ENCODE peak calls at places on chromosomes 4 and X, in six cellular contexts. H, V, K, T, E and A are unnamed samples.

GRCh38 chr4:184843984-184844554 is 18.3 kb upstream of the ACSL1 start:
- DNase-seq in H (no peak), V (no peak), K (no peak), T (no peak), E (no peak), A (no peak)

GRCh38 chrX:3697701-3698279 is 15.7 kb downstream of the PRKX start:
- DNase-seq in H (no peak), V (no peak), K (no peak), T (no peak), E (peak; percentile 50), A (no peak)

GRCh38 chrX:48940404-48940955 is 16.9 kb downstream of the OTUD5 start:
- DNase-seq in H (no peak), V (no peak), K (no peak), T (no peak), E (no peak), A (no peak)

GRCh38 chr4:170243662-170244288 is 154.0 kb upstream of the AADAT start:
- DNase-seq in H (no peak), V (no peak), K (no peak), T (no peak), E (no peak), A (no peak)

GRCh38 chr4:139163806-139164206 is 13.2 kb downstream of the ELF2 start:
- DNase-seq in H (no peak), V (no peak), K (no peak), T (no peak), E (no peak), A (no peak)

GRCh38 chrX:47749185-47749967 is 87.3 kb upstream of the ZNF81 start:
- DNase-seq in H (no peak), V (no peak), K (peak; percentile 54), T (no peak), E (no peak), A (no peak)

GRCh38 chrX:46624090-46624786 is 50.7 kb downstream of the CHST7 start:
- DNase-seq in H (no peak), V (no peak), K (no peak), T (no peak), E (no peak), A (no peak)

GRCh38 chrX:721354-721753 is 90.8 kb downstream of the SHOX start:
- DNase-seq in H (no peak), V (no peak), K (no peak), T (no peak), E (no peak), A (no peak)

GRCh38 chrX:48540015-48540350 is 469 bp downstream of the TBC1D25 start:
- DNase-seq in H (no peak), V (peak; percentile 74), K (no peak), T (no peak), E (no peak), A (no peak)

GRCh38 chrX:142819461-142819860 is 206.3 kb upstream of the SPANXN4 start:
- DNase-seq in H (no peak), V (no peak), K (no peak), T (no peak), E (no peak), A (no peak)

GRCh38 chr4:106659386-106659785 is 290.8 kb upstream of the GIMD1 start:
- DNase-seq in H (no peak), V (no peak), K (no peak), T (no peak), E (no peak), A (no peak)

GRCh38 chrX:1246816-1247215 is 21.8 kb upstream of the CSF2RA start:
- DNase-seq in H (peak; percentile 75), V (peak; percentile 76), K (peak; percentile 24), T (peak; percentile 0), E (peak; percentile 66), A (no peak)

GRCh38 chr4:147590249-147590920 is 26.8 kb upstream of the TMEM184C start:
- DNase-seq in H (peak; percentile 52), V (peak; percentile 75), K (peak; percentile 79), T (no peak), E (peak; percentile 68), A (peak; percentile 58)

GRCh38 chr4:14196141-14196540 is 568.6 kb upstream of the BOD1L1 start:
- DNase-seq in H (no peak), V (peak; percentile 78), K (peak; percentile 20), T (no peak), E (peak; percentile 32), A (peak; percentile 37)

GRCh38 chr4:119025916-119026661 is 109.5 kb upstream of the MYOZ2 start:
- DNase-seq in H (no peak), V (no peak), K (peak; percentile 59), T (no peak), E (peak; percentile 64), A (no peak)

GRCh38 chrX:22196151-22196550 is 76.6 kb upstream of the CBLL2 start:
- DNase-seq in H (no peak), V (no peak), K (no peak), T (no peak), E (no peak), A (no peak)

GRCh38 chr4:99679204-99679603 is 21.6 kb upstream of the C4orf54 start:
- DNase-seq in H (peak; percentile 74), V (peak; percentile 94), K (peak; percentile 68), T (no peak), E (no peak), A (no peak)

GRCh38 chr4:184514121-184514988 is 40.0 kb upstream of the IRF2 start:
- DNase-seq in H (peak; percentile 56), V (no peak), K (no peak), T (peak; percentile 5), E (peak; percentile 60), A (no peak)

GRCh38 chrX:76253432-76253831 is 80.6 kb downstream of the PBDC1 start:
- DNase-seq in H (no peak), V (peak; percentile 43), K (peak; percentile 18), T (no peak), E (no peak), A (peak; percentile 4)

GRCh38 chr4:119266153-119266552 is 53.6 kb downstream of the USP53 start:
- DNase-seq in H (no peak), V (no peak), K (no peak), T (no peak), E (no peak), A (no peak)

GRCh38 chr4:127782025-127782274 is 172 bp upstream of the HSPA4L start:
- DNase-seq in H (no peak), V (no peak), K (peak; percentile 88), T (no peak), E (peak; percentile 69), A (peak; percentile 54)

GRCh38 chr4:127781303-127782024 is 658 bp upstream of the HSPA4L start:
- DNase-seq in H (peak; percentile 70), V (peak; percentile 5), K (peak; percentile 37), T (no peak), E (peak; percentile 48), A (no peak)

GRCh38 chr4:127782275-127783025 is at the start of gene HSPA4L:
- DNase-seq in H (peak; percentile 91), V (peak; percentile 90), K (no peak), T (no peak), E (peak; percentile 41), A (no peak)

GRCh38 chr4:127783026-127783769 is 1.1 kb downstream of the HSPA4L start:
- DNase-seq in H (peak; percentile 57), V (peak; percentile 13), K (peak; percentile 79), T (peak; percentile 10), E (peak; percentile 70), A (no peak)

GRCh38 chr4:127783971-127784519 is 1.9 kb downstream of the HSPA4L start:
- DNase-seq in H (no peak), V (no peak), K (no peak), T (no peak), E (no peak), A (no peak)
- H3K27ac ChIP-seq in H (peak overlapping the region; percentile 31), V (no peak overlapping the region), K (no peak overlapping the region), T (peak overlapping the region; percentile 87), E (peak overlapping the region; percentile 87), A (no peak overlapping the region)

GRCh38 chr4:33255507-33255906 is 2535.3 kb downstream of the PCDH7 start:
- DNase-seq in H (no peak), V (no peak), K (no peak), T (no peak), E (no peak), A (no peak)
- H3K4me1 ChIP-seq in H (no peaks in the 10 kb centered on the region), V (no peaks in the 10 kb centered on the region), K (no peaks in the 10 kb centered on the region), T (no peaks in the 10 kb centered on the region), E (no peaks in the 10 kb centered on the region), A (no peaks in the 10 kb centered on the region)

GRCh38 chrX:39613997-39614679 is 483.6 kb downstream of the BCOR start:
- DNase-seq in H (no peak), V (no peak), K (no peak), T (no peak), E (no peak), A (peak; percentile 20)
- H3K4me3 ChIP-seq in H (peak overlapping the region; percentile 54), V (peak overlapping the region; percentile 35), K (peak overlapping the region; percentile 2), T (peak overlapping the region; percentile 32), E (peak overlapping the region; percentile 18), A (peak overlapping the region; percentile 12)

GRCh38 chr4:78529569-78530209 is 21.9 kb upstream of the ANXA3 start:
- DNase-seq in H (no peak), V (no peak), K (no peak), T (no peak), E (no peak), A (no peak)
- H3K27ac ChIP-seq in H (no peak overlapping the region), V (no peak overlapping the region), K (no peak overlapping the region), T (no peak overlapping the region), E (no peak overlapping the region), A (no peak overlapping the region)

GRCh38 chr4:76208005-76208765 is 5.4 kb downstream of the SCARB2 start:
- DNase-seq in H (peak; percentile 88), V (no peak), K (peak; percentile 73), T (no peak), E (peak; percentile 91), A (no peak)
- H3K4me1 ChIP-seq in H (peaks cover 78% of the 10 kb centered on the region), V (peaks cover 19% of the 10 kb centered on the region), K (peaks cover 19% of the 10 kb centered on the region), T (peaks cover 97% of the 10 kb centered on the region), E (peaks cover 57% of the 10 kb centered on the region), A (peaks cover 2% of the 10 kb centered on the region)

DNA sequence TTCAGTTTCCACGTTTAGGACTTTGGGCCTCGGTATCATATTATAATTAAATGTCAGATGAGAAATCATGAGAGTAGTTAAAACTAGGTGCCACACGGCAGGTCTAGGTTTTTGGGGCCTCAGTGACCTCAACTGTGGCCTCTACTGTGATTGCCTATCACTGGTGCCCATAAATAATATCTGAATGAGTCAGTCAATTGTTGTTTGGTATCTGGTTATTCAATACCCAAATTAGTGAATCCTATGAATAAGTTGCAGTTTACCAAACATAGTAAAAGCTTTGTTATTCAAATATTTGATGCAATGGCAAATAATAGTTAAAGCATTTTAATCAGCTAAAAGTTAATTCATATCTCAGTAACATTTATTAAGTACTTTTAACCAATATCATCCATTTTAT is 188.8 kb downstream of the PPP3CA start:
- DNase-seq in H (no peak), V (no peak), K (no peak), T (no peak), E (no peak), A (no peak)
- H3K4me3 ChIP-seq in H (no peak overlapping the region), V (no peak overlapping the region), K (no peak overlapping the region), T (no peak overlapping the region), E (no peak overlapping the region), A (no peak overlapping the region)